ENCODE peak calls at places on chromosomes 4 and X, in seven cellular contexts. One of them, this sample, is unnamed.

GRCh38 chr4:2354760-2355159 is 63.7 kb downstream of the ZFYVE28 start:
- ATAC-seq in stimulated activated naive CD8-positive, alpha-beta T cell treated with anti-CD3 and anti-CD28 coated beads, Interleukin-15, amount 100 ng/mL, for 72 hours: no peak
- ATAC-seq in PC-3: no peak
- ATAC-seq in SK-N-SH treated with all-trans-retinoic acid at 6 μM for 48 hours: no peak
- ATAC-seq in stimulated activated naive B cell treated with anti-CD40 and anti-IgM and Interleukin-4, amounts not matched to agents 10 μg/mL and 1 μg/mL and 100 μg/mL, for 72 hours: peak; percentile 87
- ATAC-seq in CD8-positive, alpha-beta T cell: peak; percentile 71
- ATAC-seq in activated T-helper 17 cell treated with anti-CD3 and anti-CD28 coated beads, Interleukin-2, amount 50 U/mL, for 72 hours: no peak
- ATAC-seq in this sample: no peak

GRCh38 chrX:15274946-15275345 is 5.1 kb upstream of the ASB9 start:
- ATAC-seq in stimulated activated naive CD8-positive, alpha-beta T cell treated with anti-CD3 and anti-CD28 coated beads, Interleukin-15, amount 100 ng/mL, for 72 hours: no peak
- ATAC-seq in PC-3: no peak
- ATAC-seq in SK-N-SH treated with all-trans-retinoic acid at 6 μM for 48 hours: no peak
- ATAC-seq in stimulated activated naive B cell treated with anti-CD40 and anti-IgM and Interleukin-4, amounts not matched to agents 10 μg/mL and 1 μg/mL and 100 μg/mL, for 72 hours: no peak
- ATAC-seq in CD8-positive, alpha-beta T cell: no peak
- ATAC-seq in activated T-helper 17 cell treated with anti-CD3 and anti-CD28 coated beads, Interleukin-2, amount 50 U/mL, for 72 hours: no peak
- ATAC-seq in this sample: no peak

GRCh38 chr4:23930750-23931488 is 41.1 kb upstream of the PPARGC1A start:
- ATAC-seq in stimulated activated naive CD8-positive, alpha-beta T cell treated with anti-CD3 and anti-CD28 coated beads, Interleukin-15, amount 100 ng/mL, for 72 hours: no peak
- ATAC-seq in PC-3: no peak
- ATAC-seq in SK-N-SH treated with all-trans-retinoic acid at 6 μM for 48 hours: peak; percentile 25
- ATAC-seq in stimulated activated naive B cell treated with anti-CD40 and anti-IgM and Interleukin-4, amounts not matched to agents 10 μg/mL and 1 μg/mL and 100 μg/mL, for 72 hours: no peak
- ATAC-seq in CD8-positive, alpha-beta T cell: no peak
- ATAC-seq in activated T-helper 17 cell treated with anti-CD3 and anti-CD28 coated beads, Interleukin-2, amount 50 U/mL, for 72 hours: no peak
- ATAC-seq in this sample: peak; percentile 39

GRCh38 chr4:3410401-3411135 is 31.2 kb upstream of the HGFAC start:
- ATAC-seq in stimulated activated naive CD8-positive, alpha-beta T cell treated with anti-CD3 and anti-CD28 coated beads, Interleukin-15, amount 100 ng/mL, for 72 hours: no peak
- ATAC-seq in PC-3: no peak
- ATAC-seq in SK-N-SH treated with all-trans-retinoic acid at 6 μM for 48 hours: no peak
- ATAC-seq in stimulated activated naive B cell treated with anti-CD40 and anti-IgM and Interleukin-4, amounts not matched to agents 10 μg/mL and 1 μg/mL and 100 μg/mL, for 72 hours: no peak
- ATAC-seq in CD8-positive, alpha-beta T cell: no peak
- ATAC-seq in activated T-helper 17 cell treated with anti-CD3 and anti-CD28 coated beads, Interleukin-2, amount 50 U/mL, for 72 hours: no peak
- ATAC-seq in this sample: no peak

GRCh38 chr4:16862688-16863087 is 35.8 kb downstream of the LDB2 start:
- ATAC-seq in stimulated activated naive CD8-positive, alpha-beta T cell treated with anti-CD3 and anti-CD28 coated beads, Interleukin-15, amount 100 ng/mL, for 72 hours: no peak
- ATAC-seq in PC-3: no peak
- ATAC-seq in SK-N-SH treated with all-trans-retinoic acid at 6 μM for 48 hours: peak; percentile 33
- ATAC-seq in stimulated activated naive B cell treated with anti-CD40 and anti-IgM and Interleukin-4, amounts not matched to agents 10 μg/mL and 1 μg/mL and 100 μg/mL, for 72 hours: no peak
- ATAC-seq in CD8-positive, alpha-beta T cell: no peak
- ATAC-seq in activated T-helper 17 cell treated with anti-CD3 and anti-CD28 coated beads, Interleukin-2, amount 50 U/mL, for 72 hours: no peak
- ATAC-seq in this sample: no peak

GRCh38 chrX:1358793-1359476 is 22.4 kb downstream of the IL3RA start:
- ATAC-seq in stimulated activated naive CD8-positive, alpha-beta T cell treated with anti-CD3 and anti-CD28 coated beads, Interleukin-15, amount 100 ng/mL, for 72 hours: no peak
- ATAC-seq in PC-3: no peak
- ATAC-seq in SK-N-SH treated with all-trans-retinoic acid at 6 μM for 48 hours: no peak
- ATAC-seq in stimulated activated naive B cell treated with anti-CD40 and anti-IgM and Interleukin-4, amounts not matched to agents 10 μg/mL and 1 μg/mL and 100 μg/mL, for 72 hours: no peak
- ATAC-seq in CD8-positive, alpha-beta T cell: no peak
- ATAC-seq in activated T-helper 17 cell treated with anti-CD3 and anti-CD28 coated beads, Interleukin-2, amount 50 U/mL, for 72 hours: no peak
- ATAC-seq in this sample: no peak

GRCh38 chr4:143390764-143391163 is 54.1 kb downstream of the GAB1 start:
- ATAC-seq in stimulated activated naive CD8-positive, alpha-beta T cell treated with anti-CD3 and anti-CD28 coated beads, Interleukin-15, amount 100 ng/mL, for 72 hours: no peak
- ATAC-seq in PC-3: no peak
- ATAC-seq in SK-N-SH treated with all-trans-retinoic acid at 6 μM for 48 hours: no peak
- ATAC-seq in stimulated activated naive B cell treated with anti-CD40 and anti-IgM and Interleukin-4, amounts not matched to agents 10 μg/mL and 1 μg/mL and 100 μg/mL, for 72 hours: peak; percentile 49
- ATAC-seq in CD8-positive, alpha-beta T cell: no peak
- ATAC-seq in activated T-helper 17 cell treated with anti-CD3 and anti-CD28 coated beads, Interleukin-2, amount 50 U/mL, for 72 hours: no peak
- ATAC-seq in this sample: no peak

GRCh38 chr4:80307774-80308465 is 27.6 kb upstream of the CFAP299 start:
- ATAC-seq in stimulated activated naive CD8-positive, alpha-beta T cell treated with anti-CD3 and anti-CD28 coated beads, Interleukin-15, amount 100 ng/mL, for 72 hours: no peak
- ATAC-seq in PC-3: peak; percentile 59
- ATAC-seq in SK-N-SH treated with all-trans-retinoic acid at 6 μM for 48 hours: peak; percentile 47
- ATAC-seq in stimulated activated naive B cell treated with anti-CD40 and anti-IgM and Interleukin-4, amounts not matched to agents 10 μg/mL and 1 μg/mL and 100 μg/mL, for 72 hours: no peak
- ATAC-seq in CD8-positive, alpha-beta T cell: no peak
- ATAC-seq in activated T-helper 17 cell treated with anti-CD3 and anti-CD28 coated beads, Interleukin-2, amount 50 U/mL, for 72 hours: no peak
- ATAC-seq in this sample: peak; percentile 76

GRCh38 chr4:111510535-111510934 is 634.7 kb upstream of the FAM241A start:
- ATAC-seq in stimulated activated naive CD8-positive, alpha-beta T cell treated with anti-CD3 and anti-CD28 coated beads, Interleukin-15, amount 100 ng/mL, for 72 hours: no peak
- ATAC-seq in PC-3: peak; percentile 76
- ATAC-seq in SK-N-SH treated with all-trans-retinoic acid at 6 μM for 48 hours: no peak
- ATAC-seq in stimulated activated naive B cell treated with anti-CD40 and anti-IgM and Interleukin-4, amounts not matched to agents 10 μg/mL and 1 μg/mL and 100 μg/mL, for 72 hours: no peak
- ATAC-seq in CD8-positive, alpha-beta T cell: no peak
- ATAC-seq in activated T-helper 17 cell treated with anti-CD3 and anti-CD28 coated beads, Interleukin-2, amount 50 U/mL, for 72 hours: no peak
- ATAC-seq in this sample: no peak

GRCh38 chrX:103687696-103688191 is 1.2 kb upstream of the MORF4L2 start:
- ATAC-seq in stimulated activated naive CD8-positive, alpha-beta T cell treated with anti-CD3 and anti-CD28 coated beads, Interleukin-15, amount 100 ng/mL, for 72 hours: peak; percentile 2
- ATAC-seq in PC-3: peak; percentile 37
- ATAC-seq in SK-N-SH treated with all-trans-retinoic acid at 6 μM for 48 hours: peak; percentile 51
- ATAC-seq in stimulated activated naive B cell treated with anti-CD40 and anti-IgM and Interleukin-4, amounts not matched to agents 10 μg/mL and 1 μg/mL and 100 μg/mL, for 72 hours: peak; percentile 14
- ATAC-seq in CD8-positive, alpha-beta T cell: no peak
- ATAC-seq in activated T-helper 17 cell treated with anti-CD3 and anti-CD28 coated beads, Interleukin-2, amount 50 U/mL, for 72 hours: peak; percentile 22
- ATAC-seq in this sample: no peak

GRCh38 chr4:95701500-95701899 is 138.4 kb upstream of the PDHA2 start:
- ATAC-seq in stimulated activated naive CD8-positive, alpha-beta T cell treated with anti-CD3 and anti-CD28 coated beads, Interleukin-15, amount 100 ng/mL, for 72 hours: no peak
- ATAC-seq in PC-3: peak; percentile 81
- ATAC-seq in SK-N-SH treated with all-trans-retinoic acid at 6 μM for 48 hours: peak; percentile 30
- ATAC-seq in stimulated activated naive B cell treated with anti-CD40 and anti-IgM and Interleukin-4, amounts not matched to agents 10 μg/mL and 1 μg/mL and 100 μg/mL, for 72 hours: no peak
- ATAC-seq in CD8-positive, alpha-beta T cell: no peak
- ATAC-seq in activated T-helper 17 cell treated with anti-CD3 and anti-CD28 coated beads, Interleukin-2, amount 50 U/mL, for 72 hours: no peak
- ATAC-seq in this sample: no peak

This sample was measured in esophagus mucosa.